ENCODE peak calls at places on chromosomes 13 and 19, in five cellular contexts. R is SK-N-SH, B is PC-3, K is psoas muscle, Y is choroid plexus epithelial cell. O is an unnamed sample.

GRCh38 chr13:28316129-28316528 is 177.8 kb downstream of the PAN3 start:
- DNase-seq in B (no peak), K (no peak), Y (no peak), R (no peak), O (no peak)

GRCh38 chr19:35395762-35396199 is 24.9 kb downstream of the GPR42 start:
- DNase-seq in Y (peak; percentile 7), R (peak; percentile 32), B (no peak), K (no peak), O (no peak)

GRCh38 chr19:38394488-38394887 is 6.0 kb downstream of the SPRED3 start:
- DNase-seq in Y (peak; percentile 57), R (no peak), K (no peak), B (no peak), O (no peak)

GRCh38 chr13:39540929-39541605 is 61.9 kb downstream of the LHFPL6 start:
- DNase-seq in K (no peak), R (no peak), B (no peak), Y (peak; percentile 25), O (no peak)

GRCh38 chr13:75139291-75139690 is 342.7 kb downstream of the TBC1D4 start:
- DNase-seq in B (peak; percentile 22), Y (peak; percentile 85), K (no peak), R (no peak), O (peak; percentile 35)

GRCh38 chr13:73656863-73657262 is 477.3 kb downstream of the KLF12 start:
- DNase-seq in B (peak; percentile 70), Y (no peak), R (no peak), K (no peak), O (peak; percentile 41)

GRCh38 chr19:51125421-51126075 is 842 bp downstream of the SIGLEC9 start:
- DNase-seq in B (no peak), R (no peak), Y (no peak), K (no peak), O (no peak)

GRCh38 chr19:18633321-18633720 is 3.5 kb upstream of the KLHL26 start:
- DNase-seq in K (no peak), B (no peak), Y (no peak), R (peak; percentile 50), O (no peak)

GRCh38 chr19:50365434-50366306 is at the start of gene NAPSA:
- DNase-seq in R (no peak), K (no peak), B (no peak), Y (no peak), O (no peak)

GRCh38 chr19:43934055-43934984 is 762 bp downstream of the ZNF45 start:
- DNase-seq in Y (peak; percentile 13), K (no peak), B (peak; percentile 51), R (peak; percentile 15), O (no peak)

GRCh38 chr19:43367822-43368221 is 14.3 kb downstream of the CD177 start:
- DNase-seq in B (no peak), R (no peak), K (no peak), Y (no peak), O (no peak)

GRCh38 chr13:33076451-33076992 is 60.3 kb downstream of the KL start:
- DNase-seq in K (no peak), R (no peak), Y (no peak), B (no peak), O (no peak)

GRCh38 chr13:113144255-113144629 is 14.2 kb upstream of the PROZ start:
- DNase-seq in B (no peak), K (no peak), R (no peak), Y (no peak), O (no peak)

GRCh38 chr13:40672310-40673060 is 6.0 kb upstream of the FOXO1 start:
- DNase-seq in B (peak; percentile 88), Y (peak; percentile 88), R (peak; percentile 59), K (no peak), O (peak; percentile 74)

GRCh38 chr13:21048901-21049655 is 12.3 kb downstream of the LATS2 start:
- DNase-seq in B (no peak), K (no peak), R (no peak), Y (no peak), O (no peak)

GRCh38 chr19:38709119-38709518 is 35.2 kb downstream of the CAPN12 start:
- DNase-seq in K (no peak), R (no peak), B (no peak), Y (no peak), O (no peak)

GRCh38 chr19:1582201-1582600 is 10.5 kb downstream of the MBD3 start:
- DNase-seq in R (no peak), B (no peak), Y (no peak), K (no peak), O (no peak)

GRCh38 chr19:1782501-1782900 is 29.2 kb downstream of the ONECUT3 start:
- DNase-seq in Y (no peak), R (no peak), K (no peak), B (no peak), O (no peak)

GRCh38 chr19:33229962-33230361 is 4.3 kb upstream of the SLC7A10 start:
- DNase-seq in Y (no peak), B (no peak), R (no peak), K (no peak), O (no peak)

GRCh38 chr19:14089662-14090508 is 666 bp downstream of the SAMD1 start:
- DNase-seq in K (peak; percentile 74), R (peak; percentile 85), Y (peak; percentile 77), B (peak; percentile 58), O (peak; percentile 57)

GRCh38 chr19:48424694-48425219 is 21.0 kb upstream of the GRWD1 start:
- DNase-seq in Y (peak; percentile 62), R (no peak), K (no peak), B (peak; percentile 37), O (peak; percentile 67)

GRCh38 chr19:32876919-32877285 is 7.3 kb upstream of the SLC7A9 start:
- DNase-seq in R (no peak), K (no peak), Y (peak; percentile 90), B (peak; percentile 83), O (peak; percentile 82)

GRCh38 chr13:52925775-52926285 is 77.4 kb upstream of the PCDH8 start:
- DNase-seq in R (no peak), Y (no peak), B (no peak), K (peak; percentile 61), O (no peak)

GRCh38 chr13:47117268-47117667 is 220.4 kb upstream of the HTR2A start:
- DNase-seq in B (peak; percentile 68), K (no peak), Y (peak; percentile 76), R (no peak), O (peak; percentile 85)

GRCh38 chr19:4081441-4082129 is 14.9 kb upstream of the ZBTB7A start:
- DNase-seq in R (no peak), Y (peak; percentile 44), B (peak; percentile 12), K (no peak), O (no peak)

GRCh38 chr19:52689804-52690394 is 44.9 kb downstream of the ZNF611 start:
- DNase-seq in Y (no peak), B (no peak), K (peak; percentile 64), R (peak; percentile 61), O (no peak)

GRCh38 chr19:50565984-50566903 is 2.0 kb downstream of the LRRC4B start:
- DNase-seq in R (no peak), K (no peak), Y (no peak), B (no peak), O (no peak)

GRCh38 chr19:39970424-39970673 is 616 bp upstream of the PSMC4 start:
- DNase-seq in Y (peak; percentile 45), B (peak; percentile 8), K (no peak), R (no peak), O (no peak)

GRCh38 chr19:18280247-18281081 is 958 bp downstream of the JUND start:
- DNase-seq in R (peak; percentile 85), Y (peak; percentile 74), K (peak; percentile 93), B (peak; percentile 72), O (peak; percentile 72)

GRCh38 chr13:109989155-109989554 is 202.8 kb upstream of the IRS2 start:
- DNase-seq in Y (peak; percentile 47), B (peak; percentile 20), K (no peak), R (no peak), O (peak; percentile 76)

GRCh38 chr19:52369463-52370340 is at the start of gene ZNF880:
- DNase-seq in B (peak; percentile 52), Y (peak; percentile 95), K (peak; percentile 96), R (peak; percentile 93), O (peak; percentile 93)

GRCh38 chr19:28221736-28222135 is 991.2 kb downstream of the UQCRFS1 start:
- DNase-seq in R (no peak), Y (no peak), K (no peak), B (no peak), O (no peak)

GRCh38 chr19:9528757-9529336 is 9.6 kb downstream of the ZNF426 start:
- DNase-seq in K (no peak), R (no peak), Y (peak; percentile 19), B (peak; percentile 25), O (peak; percentile 19)

GRCh38 chr19:246551-246950 is 44.7 kb downstream of the PLPP2 start:
- DNase-seq in K (no peak), Y (no peak), R (peak; percentile 5), B (no peak), O (no peak)

DNA sequence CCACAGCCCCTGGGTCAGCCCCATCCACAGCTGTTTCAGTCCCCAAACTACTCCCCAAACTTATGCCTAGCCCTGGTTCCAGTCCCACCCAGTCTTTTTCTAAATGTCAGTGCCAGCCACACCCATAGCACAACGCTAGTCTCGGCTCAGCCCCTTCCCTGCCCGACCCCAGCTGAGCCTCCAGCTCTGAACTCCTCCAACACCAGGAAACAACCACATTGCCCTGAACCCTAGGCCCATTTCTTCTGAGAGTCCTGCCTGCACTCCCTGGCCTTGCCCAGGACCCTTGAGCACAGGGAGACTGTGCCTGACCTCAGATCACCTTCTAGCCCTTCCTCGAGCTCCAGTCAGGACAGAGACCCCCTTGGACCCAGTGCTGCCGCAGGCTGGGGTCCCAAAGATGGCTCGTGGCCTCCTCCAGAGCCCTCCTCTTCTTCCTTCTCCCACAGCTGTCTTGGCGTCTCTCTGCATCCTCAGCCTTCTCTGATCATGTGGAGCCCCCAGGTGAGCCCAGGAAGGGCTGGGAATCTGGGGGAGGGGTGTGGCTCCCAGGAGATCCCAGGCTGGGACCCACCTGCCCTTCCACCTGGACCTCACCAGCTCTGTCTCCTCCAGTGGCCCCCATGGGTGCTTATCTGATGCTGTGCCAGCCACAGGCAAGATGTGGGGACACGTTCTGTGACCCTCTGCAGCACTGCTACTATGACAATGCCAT is 33.0 kb upstream of the IGFL1 start:
- DNase-seq in Y (no peak), B (no peak), K (no peak), R (no peak), O (no peak)
- H3K4me3 ChIP-seq in Y (no peak overlapping the region), B (no peak overlapping the region), K (no peak overlapping the region), R (no peak overlapping the region), O (no peak overlapping the region)

GRCh38 chr13:111854403-111854802 is 212.5 kb upstream of the SOX1 start:
- DNase-seq in Y (no peak), R (no peak), B (no peak), K (no peak), O (no peak)
- H3K4me3 ChIP-seq in Y (no peak overlapping the region), R (no peak overlapping the region), B (no peak overlapping the region), K (no peak overlapping the region), O (no peak overlapping the region)

GRCh38 chr13:68850160-68850559 is 1257.5 kb upstream of the ATXN8OS start:
- DNase-seq in B (peak; percentile 2), Y (peak; percentile 5), K (no peak), R (no peak), O (peak; percentile 40)

GRCh38 chr13:68846663-68847062 is 1261.0 kb upstream of the ATXN8OS start:
- DNase-seq in K (no peak), B (no peak), R (no peak), Y (no peak), O (no peak)

GRCh38 chr13:68851026-68851425 is 1256.6 kb upstream of the ATXN8OS start:
- DNase-seq in K (no peak), R (no peak), B (peak; percentile 4), Y (no peak), O (no peak)
- H3K4me3 ChIP-seq in K (no peak overlapping the region), R (no peak overlapping the region), B (no peak overlapping the region), Y (no peak overlapping the region), O (no peak overlapping the region)

GRCh38 chr19:55270172-55270942 is 9.6 kb downstream of the HSPBP1 start:
- DNase-seq in Y (peak; percentile 57), K (no peak), B (no peak), R (no peak), O (no peak)
- H3K4me3 ChIP-seq in Y (no peak overlapping the region), K (no peak overlapping the region), B (no peak overlapping the region), R (no peak overlapping the region), O (no peak overlapping the region)

GRCh38 chr19:15290149-15290548 is 42.2 kb downstream of the BRD4 start:
- DNase-seq in R (no peak), B (no peak), K (no peak), Y (no peak), O (no peak)
- H3K4me3 ChIP-seq in R (no peak overlapping the region), B (no peak overlapping the region), K (no peak overlapping the region), Y (no peak overlapping the region), O (no peak overlapping the region)